ENCODE peak calls at places on chromosomes 13 and 19, in seven cellular contexts. One of them, this sample, is unnamed.

GRCh38 chr19:45152504-45153338 is 8.1 kb downstream of the NKPD1 start:
- DNase-seq in uterus: no peak
- DNase-seq in naive thymus-derived CD4-positive, alpha-beta T cell: peak; percentile 60
- DNase-seq in right cardiac atrium: peak; percentile 80
- DNase-seq in trophoblast cell: peak; percentile 48
- DNase-seq in CD4-positive, alpha-beta T cell: peak; percentile 28
- DNase-seq in astrocyte: peak; percentile 34
- DNase-seq in this sample: no peak

GRCh38 chr13:73835138-73835721 is 299.0 kb downstream of the KLF12 start:
- DNase-seq in uterus: no peak
- DNase-seq in naive thymus-derived CD4-positive, alpha-beta T cell: peak; percentile 56
- DNase-seq in right cardiac atrium: no peak
- DNase-seq in trophoblast cell: peak; percentile 79
- DNase-seq in CD4-positive, alpha-beta T cell: no peak
- DNase-seq in astrocyte: peak; percentile 29
- DNase-seq in this sample: no peak

GRCh38 chr13:22432690-22433089 is 748.1 kb upstream of the SGCG start:
- DNase-seq in uterus: no peak
- DNase-seq in naive thymus-derived CD4-positive, alpha-beta T cell: no peak
- DNase-seq in right cardiac atrium: no peak
- DNase-seq in trophoblast cell: no peak
- DNase-seq in CD4-positive, alpha-beta T cell: no peak
- DNase-seq in astrocyte: no peak
- DNase-seq in this sample: no peak

GRCh38 chr13:22161871-22162270 is 491.0 kb downstream of the FGF9 start:
- DNase-seq in uterus: no peak
- DNase-seq in naive thymus-derived CD4-positive, alpha-beta T cell: peak; percentile 24
- DNase-seq in right cardiac atrium: no peak
- DNase-seq in trophoblast cell: no peak
- DNase-seq in CD4-positive, alpha-beta T cell: no peak
- DNase-seq in astrocyte: no peak
- DNase-seq in this sample: no peak

GRCh38 chr13:99357149-99357596 is 50.0 kb upstream of the GPR183 start:
- DNase-seq in uterus: no peak
- DNase-seq in naive thymus-derived CD4-positive, alpha-beta T cell: peak; percentile 52
- DNase-seq in right cardiac atrium: no peak
- DNase-seq in trophoblast cell: peak; percentile 74
- DNase-seq in CD4-positive, alpha-beta T cell: peak; percentile 43
- DNase-seq in astrocyte: peak; percentile 85
- DNase-seq in this sample: no peak

GRCh38 chr19:58401825-58402433 is 6.5 kb downstream of the RNF225 start:
- DNase-seq in uterus: no peak
- DNase-seq in naive thymus-derived CD4-positive, alpha-beta T cell: no peak
- DNase-seq in right cardiac atrium: no peak
- DNase-seq in trophoblast cell: no peak
- DNase-seq in CD4-positive, alpha-beta T cell: no peak
- DNase-seq in astrocyte: no peak
- DNase-seq in this sample: no peak

GRCh38 chr19:15466851-15467733 is 2.7 kb upstream of the RASAL3 start:
- DNase-seq in uterus: no peak
- DNase-seq in naive thymus-derived CD4-positive, alpha-beta T cell: peak; percentile 17
- DNase-seq in right cardiac atrium: no peak
- DNase-seq in trophoblast cell: peak; percentile 19
- DNase-seq in CD4-positive, alpha-beta T cell: peak; percentile 37
- DNase-seq in astrocyte: peak; percentile 67
- DNase-seq in this sample: no peak

GRCh38 chr13:106102776-106103175 is 432.7 kb downstream of the EFNB2 start:
- DNase-seq in uterus: no peak
- DNase-seq in naive thymus-derived CD4-positive, alpha-beta T cell: no peak
- DNase-seq in right cardiac atrium: no peak
- DNase-seq in trophoblast cell: no peak
- DNase-seq in CD4-positive, alpha-beta T cell: no peak
- DNase-seq in astrocyte: no peak
- DNase-seq in this sample: no peak

GRCh38 chr19:1027953-1028902 is 1.8 kb downstream of the CNN2 start:
- DNase-seq in uterus: peak; percentile 72
- DNase-seq in naive thymus-derived CD4-positive, alpha-beta T cell: peak; percentile 77
- DNase-seq in right cardiac atrium: peak; percentile 88
- DNase-seq in trophoblast cell: peak; percentile 47
- DNase-seq in CD4-positive, alpha-beta T cell: peak; percentile 63
- DNase-seq in astrocyte: peak; percentile 89
- DNase-seq in this sample: peak; percentile 91

DNA sequence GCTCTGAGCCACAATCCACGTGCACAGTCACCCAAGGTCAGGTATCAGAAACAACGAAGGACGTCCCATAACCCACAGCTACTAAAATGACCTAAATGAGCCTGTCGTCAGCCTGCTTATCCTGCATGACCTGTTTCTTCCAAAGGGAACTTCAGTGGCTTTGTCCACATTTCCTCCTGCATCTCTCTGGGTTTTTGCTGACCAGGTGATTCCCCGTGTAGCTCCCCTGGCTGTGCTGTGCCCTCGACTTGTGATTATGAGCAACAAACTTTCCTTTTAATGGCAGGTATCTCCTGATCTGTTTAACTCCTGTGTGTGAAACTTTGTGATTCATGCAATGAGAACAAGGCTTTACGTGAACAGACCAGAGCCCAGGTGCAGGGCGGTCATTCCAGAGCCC is 81.0 kb downstream of the PEG3 start:
- DNase-seq in uterus: no peak
- DNase-seq in naive thymus-derived CD4-positive, alpha-beta T cell: no peak
- DNase-seq in right cardiac atrium: no peak
- DNase-seq in trophoblast cell: peak; percentile 12
- DNase-seq in CD4-positive, alpha-beta T cell: no peak
- DNase-seq in astrocyte: no peak
- DNase-seq in this sample: no peak
- H3K9me3 ChIP-seq in uterus: no peaks in the 10 kb centered on the region
- H3K9me3 ChIP-seq in naive thymus-derived CD4-positive, alpha-beta T cell: peaks cover 3% of the 10 kb centered on the region
- H3K9me3 ChIP-seq in right cardiac atrium: no peaks in the 10 kb centered on the region
- H3K9me3 ChIP-seq in trophoblast cell: peaks cover 19% of the 10 kb centered on the region
- H3K9me3 ChIP-seq in CD4-positive, alpha-beta T cell: peaks cover 68% of the 10 kb centered on the region
- H3K9me3 ChIP-seq in astrocyte: peaks cover 11% of the 10 kb centered on the region
- H3K9me3 ChIP-seq in this sample: peaks cover 46% of the 10 kb centered on the region

GRCh38 chr19:23800281-23800680 is 41.6 kb upstream of the ZNF681 start:
- DNase-seq in uterus: no peak
- DNase-seq in naive thymus-derived CD4-positive, alpha-beta T cell: no peak
- DNase-seq in right cardiac atrium: no peak
- DNase-seq in trophoblast cell: no peak
- DNase-seq in CD4-positive, alpha-beta T cell: no peak
- DNase-seq in astrocyte: no peak
- DNase-seq in this sample: no peak
- H3K9me3 ChIP-seq in uterus: no peaks in the 10 kb centered on the region
- H3K9me3 ChIP-seq in naive thymus-derived CD4-positive, alpha-beta T cell: no peaks in the 10 kb centered on the region
- H3K9me3 ChIP-seq in right cardiac atrium: no peaks in the 10 kb centered on the region
- H3K9me3 ChIP-seq in trophoblast cell: no peaks in the 10 kb centered on the region
- H3K9me3 ChIP-seq in CD4-positive, alpha-beta T cell: peaks cover 3% of the 10 kb centered on the region
- H3K9me3 ChIP-seq in astrocyte: no peaks in the 10 kb centered on the region
- H3K9me3 ChIP-seq in this sample: peaks cover 25% of the 10 kb centered on the region

DNA sequence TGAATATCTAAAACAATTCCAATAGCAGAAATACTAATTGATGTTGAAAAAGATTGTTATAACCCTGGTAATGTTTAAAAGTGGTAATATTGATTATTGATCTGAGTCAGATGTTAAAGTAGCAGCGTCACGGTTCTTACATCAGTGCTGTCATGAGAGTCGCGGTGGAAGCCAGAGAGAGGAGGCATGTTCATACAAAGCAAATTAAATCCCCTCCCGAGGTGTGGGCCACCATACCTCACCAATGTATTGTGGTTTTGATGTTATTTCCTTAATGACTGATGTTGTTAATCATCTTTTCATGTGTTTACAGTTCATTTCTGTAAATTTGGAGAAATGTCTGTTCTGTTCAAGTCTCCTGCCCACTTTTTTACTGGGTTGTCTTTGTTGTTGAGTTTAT is 11.2 kb downstream of the ZNF317 start:
- DNase-seq in uterus: no peak
- DNase-seq in naive thymus-derived CD4-positive, alpha-beta T cell: no peak
- DNase-seq in right cardiac atrium: no peak
- DNase-seq in trophoblast cell: no peak
- DNase-seq in CD4-positive, alpha-beta T cell: no peak
- DNase-seq in astrocyte: no peak
- DNase-seq in this sample: no peak
- H3K9me3 ChIP-seq in uterus: no peaks in the 10 kb centered on the region
- H3K9me3 ChIP-seq in naive thymus-derived CD4-positive, alpha-beta T cell: no peaks in the 10 kb centered on the region
- H3K9me3 ChIP-seq in right cardiac atrium: no peaks in the 10 kb centered on the region
- H3K9me3 ChIP-seq in trophoblast cell: peaks cover 9% of the 10 kb centered on the region
- H3K9me3 ChIP-seq in CD4-positive, alpha-beta T cell: no peaks in the 10 kb centered on the region
- H3K9me3 ChIP-seq in astrocyte: peaks cover 20% of the 10 kb centered on the region
- H3K9me3 ChIP-seq in this sample: no peaks in the 10 kb centered on the region

GRCh38 chr19:51821921-51822716 is 27.2 kb downstream of the FPR3 start:
- DNase-seq in uterus: no peak
- DNase-seq in naive thymus-derived CD4-positive, alpha-beta T cell: no peak
- DNase-seq in right cardiac atrium: no peak
- DNase-seq in trophoblast cell: peak; percentile 97
- DNase-seq in CD4-positive, alpha-beta T cell: no peak
- DNase-seq in astrocyte: no peak
- DNase-seq in this sample: no peak
- H3K9me3 ChIP-seq in uterus: no peaks in the 10 kb centered on the region
- H3K9me3 ChIP-seq in naive thymus-derived CD4-positive, alpha-beta T cell: peaks cover 3% of the 10 kb centered on the region
- H3K9me3 ChIP-seq in right cardiac atrium: no peaks in the 10 kb centered on the region
- H3K9me3 ChIP-seq in trophoblast cell: peaks cover 15% of the 10 kb centered on the region
- H3K9me3 ChIP-seq in CD4-positive, alpha-beta T cell: peaks cover 32% of the 10 kb centered on the region
- H3K9me3 ChIP-seq in astrocyte: peaks cover 17% of the 10 kb centered on the region
- H3K9me3 ChIP-seq in this sample: peaks cover 17% of the 10 kb centered on the region

GRCh38 chr19:52094526-52094925 is 1.0 kb downstream of the ZNF841 start:
- DNase-seq in uterus: no peak
- DNase-seq in naive thymus-derived CD4-positive, alpha-beta T cell: no peak
- DNase-seq in right cardiac atrium: no peak
- DNase-seq in trophoblast cell: peak; percentile 3
- DNase-seq in CD4-positive, alpha-beta T cell: no peak
- DNase-seq in astrocyte: no peak
- DNase-seq in this sample: no peak
- H3K9me3 ChIP-seq in uterus: no peaks in the 10 kb centered on the region
- H3K9me3 ChIP-seq in naive thymus-derived CD4-positive, alpha-beta T cell: peaks cover 8% of the 10 kb centered on the region
- H3K9me3 ChIP-seq in right cardiac atrium: no peaks in the 10 kb centered on the region
- H3K9me3 ChIP-seq in trophoblast cell: peaks cover 13% of the 10 kb centered on the region
- H3K9me3 ChIP-seq in CD4-positive, alpha-beta T cell: peaks cover 73% of the 10 kb centered on the region
- H3K9me3 ChIP-seq in astrocyte: peaks cover 17% of the 10 kb centered on the region
- H3K9me3 ChIP-seq in this sample: no peaks in the 10 kb centered on the region

DNA sequence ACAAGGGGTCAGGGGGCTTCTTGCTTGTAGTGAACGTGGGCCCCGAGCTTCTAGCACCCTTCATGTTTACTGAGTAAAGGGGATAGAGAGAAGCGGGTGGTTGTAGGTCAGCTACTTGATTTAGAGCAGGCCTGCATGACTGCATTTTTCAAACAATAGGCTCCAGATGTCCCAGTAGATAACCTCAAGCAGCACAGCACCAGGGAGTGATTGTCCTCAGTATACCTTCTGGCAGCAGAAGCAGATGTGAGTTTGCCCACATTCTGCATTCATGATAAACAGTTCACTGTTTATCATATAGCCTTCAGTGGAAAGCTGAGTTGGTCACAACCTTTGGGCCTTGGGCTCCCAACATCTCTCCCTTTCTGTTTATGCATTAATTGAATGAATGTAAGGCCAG is 4.8 kb downstream of the ZNF439 start:
- DNase-seq in uterus: no peak
- DNase-seq in naive thymus-derived CD4-positive, alpha-beta T cell: no peak
- DNase-seq in right cardiac atrium: no peak
- DNase-seq in trophoblast cell: peak; percentile 68
- DNase-seq in CD4-positive, alpha-beta T cell: no peak
- DNase-seq in astrocyte: no peak
- DNase-seq in this sample: no peak
- H3K9me3 ChIP-seq in uterus: no peaks in the 10 kb centered on the region
- H3K9me3 ChIP-seq in naive thymus-derived CD4-positive, alpha-beta T cell: no peaks in the 10 kb centered on the region
- H3K9me3 ChIP-seq in right cardiac atrium: no peaks in the 10 kb centered on the region
- H3K9me3 ChIP-seq in trophoblast cell: peaks cover 18% of the 10 kb centered on the region
- H3K9me3 ChIP-seq in CD4-positive, alpha-beta T cell: peaks cover 41% of the 10 kb centered on the region
- H3K9me3 ChIP-seq in astrocyte: peaks cover 11% of the 10 kb centered on the region
- H3K9me3 ChIP-seq in this sample: peaks cover 25% of the 10 kb centered on the region

GRCh38 chr13:111661052-111661451 is 340.6 kb downstream of the TEX29 start:
- DNase-seq in uterus: no peak
- DNase-seq in naive thymus-derived CD4-positive, alpha-beta T cell: no peak
- DNase-seq in right cardiac atrium: no peak
- DNase-seq in trophoblast cell: no peak
- DNase-seq in CD4-positive, alpha-beta T cell: no peak
- DNase-seq in astrocyte: no peak
- DNase-seq in this sample: no peak
- H3K9me3 ChIP-seq in uterus: no peaks in the 10 kb centered on the region
- H3K9me3 ChIP-seq in naive thymus-derived CD4-positive, alpha-beta T cell: no peaks in the 10 kb centered on the region
- H3K9me3 ChIP-seq in right cardiac atrium: no peaks in the 10 kb centered on the region
- H3K9me3 ChIP-seq in trophoblast cell: peaks cover 3% of the 10 kb centered on the region
- H3K9me3 ChIP-seq in CD4-positive, alpha-beta T cell: no peaks in the 10 kb centered on the region
- H3K9me3 ChIP-seq in astrocyte: peaks cover 6% of the 10 kb centered on the region
- H3K9me3 ChIP-seq in this sample: no peaks in the 10 kb centered on the region

GRCh38 chr19:12205296-12205695 is 42.4 kb downstream of the ZNF136 start:
- DNase-seq in uterus: no peak
- DNase-seq in naive thymus-derived CD4-positive, alpha-beta T cell: no peak
- DNase-seq in right cardiac atrium: no peak
- DNase-seq in trophoblast cell: no peak
- DNase-seq in CD4-positive, alpha-beta T cell: no peak
- DNase-seq in astrocyte: no peak
- DNase-seq in this sample: no peak

GRCh38 chr19:12202250-12202649 is 39.4 kb downstream of the ZNF136 start:
- DNase-seq in uterus: no peak
- DNase-seq in naive thymus-derived CD4-positive, alpha-beta T cell: peak; percentile 59
- DNase-seq in right cardiac atrium: peak; percentile 58
- DNase-seq in trophoblast cell: peak; percentile 22
- DNase-seq in CD4-positive, alpha-beta T cell: peak; percentile 56
- DNase-seq in astrocyte: no peak
- DNase-seq in this sample: no peak

GRCh38 chr19:12208221-12208620 is 45.3 kb downstream of the ZNF136 start:
- DNase-seq in uterus: no peak
- DNase-seq in naive thymus-derived CD4-positive, alpha-beta T cell: no peak
- DNase-seq in right cardiac atrium: no peak
- DNase-seq in trophoblast cell: no peak
- DNase-seq in CD4-positive, alpha-beta T cell: no peak
- DNase-seq in astrocyte: no peak
- DNase-seq in this sample: no peak
- H3K9me3 ChIP-seq in uterus: no peaks in the 10 kb centered on the region
- H3K9me3 ChIP-seq in naive thymus-derived CD4-positive, alpha-beta T cell: peaks cover 8% of the 10 kb centered on the region
- H3K9me3 ChIP-seq in right cardiac atrium: peaks cover 2% of the 10 kb centered on the region
- H3K9me3 ChIP-seq in trophoblast cell: peaks cover 3% of the 10 kb centered on the region
- H3K9me3 ChIP-seq in CD4-positive, alpha-beta T cell: peaks cover 54% of the 10 kb centered on the region
- H3K9me3 ChIP-seq in astrocyte: peaks cover 26% of the 10 kb centered on the region
- H3K9me3 ChIP-seq in this sample: peaks cover 86% of the 10 kb centered on the region